ENCODE peak calls at places on chromosomes 16 and 17, in five cellular contexts. One of them, this sample, is unnamed.

GRCh38 chr16:64717871-64718270 is 404.0 kb downstream of the CDH11 start:
- DNase-seq in germinal center: no peak
- DNase-seq in CD4-positive, alpha-beta T cell: no peak
- DNase-seq in kidney: no peak
- DNase-seq in GM12891: no peak
- DNase-seq in this sample: no peak

GRCh38 chr17:45940826-45941225 is 46.5 kb downstream of the MAPT start:
- DNase-seq in kidney: no peak
- DNase-seq in CD4-positive, alpha-beta T cell: no peak
- DNase-seq in GM12891: no peak
- DNase-seq in germinal center: no peak
- DNase-seq in this sample: no peak

GRCh38 chr16:2969545-2970521 is 685 bp downstream of the PAQR4 start:
- DNase-seq in germinal center: peak
- DNase-seq in CD4-positive, alpha-beta T cell: peak
- DNase-seq in kidney: peak
- DNase-seq in GM12891: peak
- DNase-seq in this sample: peak

GRCh38 chr17:58275417-58275816 is 5.3 kb downstream of the MPO start:
- DNase-seq in germinal center: no peak
- DNase-seq in CD4-positive, alpha-beta T cell: no peak
- DNase-seq in GM12891: no peak
- DNase-seq in kidney: no peak
- DNase-seq in this sample: no peak

GRCh38 chr17:34195987-34196386 is 59.1 kb upstream of the CCL2 start:
- DNase-seq in CD4-positive, alpha-beta T cell: no peak
- DNase-seq in kidney: no peak
- DNase-seq in GM12891: no peak
- DNase-seq in germinal center: no peak
- DNase-seq in this sample: no peak

GRCh38 chr17:56291226-56291805 is 138.0 kb downstream of the ANKFN1 start:
- DNase-seq in germinal center: no peak
- DNase-seq in CD4-positive, alpha-beta T cell: no peak
- DNase-seq in GM12891: no peak
- DNase-seq in kidney: no peak
- DNase-seq in this sample: no peak

GRCh38 chr16:60203525-60204124 is 1469.5 kb upstream of the GOT2 start:
- DNase-seq in germinal center: no peak
- DNase-seq in kidney: no peak
- DNase-seq in GM12891: no peak
- DNase-seq in CD4-positive, alpha-beta T cell: no peak
- DNase-seq in this sample: peak

GRCh38 chr17:40060887-40061480 is 1.8 kb upstream of the THRA start:
- DNase-seq in germinal center: no peak
- DNase-seq in kidney: no peak
- DNase-seq in GM12891: no peak
- DNase-seq in CD4-positive, alpha-beta T cell: no peak
- DNase-seq in this sample: no peak

GRCh38 chr16:19242186-19242585 is 43.3 kb upstream of the CLEC19A start:
- DNase-seq in germinal center: no peak
- DNase-seq in kidney: no peak
- DNase-seq in CD4-positive, alpha-beta T cell: no peak
- DNase-seq in GM12891: no peak
- DNase-seq in this sample: peak

GRCh38 chr17:79811036-79811887 is 14.4 kb upstream of the CBX8 start:
- DNase-seq in CD4-positive, alpha-beta T cell: no peak
- DNase-seq in germinal center: peak
- DNase-seq in GM12891: no peak
- DNase-seq in kidney: no peak
- DNase-seq in this sample: peak

GRCh38 chr17:48613862-48614694 is 1.0 kb downstream of the HOXB8 start:
- DNase-seq in GM12891: no peak
- DNase-seq in CD4-positive, alpha-beta T cell: no peak
- DNase-seq in germinal center: no peak
- DNase-seq in kidney: no peak
- DNase-seq in this sample: peak

GRCh38 chr17:39229274-39229913 is 3.6 kb upstream of the STAC2 start:
- DNase-seq in GM12891: no peak
- DNase-seq in germinal center: no peak
- DNase-seq in kidney: peak
- DNase-seq in CD4-positive, alpha-beta T cell: no peak
- DNase-seq in this sample: peak

GRCh38 chr17:81858170-81858966 is 2.0 kb downstream of the P4HB start:
- DNase-seq in kidney: no peak
- DNase-seq in CD4-positive, alpha-beta T cell: no peak
- DNase-seq in germinal center: no peak
- DNase-seq in GM12891: no peak
- DNase-seq in this sample: no peak

GRCh38 chr16:48720266-48720665 is 110.3 kb upstream of the N4BP1 start:
- DNase-seq in germinal center: no peak
- DNase-seq in CD4-positive, alpha-beta T cell: no peak
- DNase-seq in GM12891: no peak
- DNase-seq in kidney: no peak
- DNase-seq in this sample: peak

GRCh38 chr16:87970206-87970605 is 19.0 kb downstream of the BANP start:
- DNase-seq in CD4-positive, alpha-beta T cell: no peak
- DNase-seq in kidney: no peak
- DNase-seq in GM12891: no peak
- DNase-seq in germinal center: no peak
- DNase-seq in this sample: peak

GRCh38 chr16:77290451-77291110 is 91.4 kb downstream of the SYCE1L start:
- DNase-seq in germinal center: no peak
- DNase-seq in GM12891: no peak
- DNase-seq in kidney: no peak
- DNase-seq in CD4-positive, alpha-beta T cell: no peak
- DNase-seq in this sample: peak

GRCh38 chr16:75243667-75244224 is 7.7 kb downstream of the BCAR1 start:
- DNase-seq in CD4-positive, alpha-beta T cell: no peak
- DNase-seq in GM12891: no peak
- DNase-seq in germinal center: no peak
- DNase-seq in kidney: no peak
- DNase-seq in this sample: no peak

GRCh38 chr17:12627177-12627629 is 38.5 kb upstream of the MYOCD start:
- DNase-seq in kidney: no peak
- DNase-seq in germinal center: no peak
- DNase-seq in CD4-positive, alpha-beta T cell: no peak
- DNase-seq in GM12891: no peak
- DNase-seq in this sample: peak

GRCh38 chr16:74999208-74999682 is 421 bp downstream of the ZNRF1 start:
- DNase-seq in CD4-positive, alpha-beta T cell: peak
- DNase-seq in GM12891: peak
- DNase-seq in germinal center: peak
- DNase-seq in kidney: peak
- DNase-seq in this sample: peak

GRCh38 chr16:81623365-81624102 is 155.6 kb upstream of the PLCG2 start:
- DNase-seq in kidney: no peak
- DNase-seq in CD4-positive, alpha-beta T cell: peak
- DNase-seq in germinal center: peak
- DNase-seq in GM12891: no peak
- DNase-seq in this sample: peak

GRCh38 chr17:55648086-55648485 is 74.6 kb downstream of the TMEM100 start:
- DNase-seq in GM12891: no peak
- DNase-seq in kidney: no peak
- DNase-seq in germinal center: no peak
- DNase-seq in CD4-positive, alpha-beta T cell: no peak
- DNase-seq in this sample: no peak

GRCh38 chr17:64332502-64332901 is 58.2 kb downstream of the PECAM1 start:
- DNase-seq in GM12891: no peak
- DNase-seq in kidney: no peak
- DNase-seq in CD4-positive, alpha-beta T cell: no peak
- DNase-seq in germinal center: no peak
- DNase-seq in this sample: no peak

GRCh38 chr16:47260496-47260895 is 116.8 kb upstream of the NETO2 start:
- DNase-seq in CD4-positive, alpha-beta T cell: no peak
- DNase-seq in kidney: no peak
- DNase-seq in GM12891: no peak
- DNase-seq in germinal center: no peak
- DNase-seq in this sample: no peak

GRCh38 chr16:21599158-21599993 is at the start of gene METTL9:
- DNase-seq in kidney: peak
- DNase-seq in GM12891: peak
- DNase-seq in CD4-positive, alpha-beta T cell: peak
- DNase-seq in germinal center: peak
- DNase-seq in this sample: peak

GRCh38 chr16:1960665-1961630 is 1.6 kb downstream of the NDUFB10 start:
- DNase-seq in kidney: no peak
- DNase-seq in germinal center: no peak
- DNase-seq in GM12891: no peak
- DNase-seq in CD4-positive, alpha-beta T cell: no peak
- DNase-seq in this sample: peak

GRCh38 chr17:76202516-76202915 is 37.8 kb downstream of the RNF157 start:
- DNase-seq in GM12891: no peak
- DNase-seq in kidney: no peak
- DNase-seq in germinal center: no peak
- DNase-seq in CD4-positive, alpha-beta T cell: no peak
- DNase-seq in this sample: peak

GRCh38 chr17:58338907-58339774 is 10.5 kb upstream of the TSPOAP1 start:
- DNase-seq in germinal center: no peak
- DNase-seq in GM12891: no peak
- DNase-seq in kidney: peak
- DNase-seq in CD4-positive, alpha-beta T cell: no peak
- DNase-seq in this sample: no peak

GRCh38 chr16:19711643-19712042 is 6.4 kb downstream of the KNOP1 start:
- DNase-seq in GM12891: no peak
- DNase-seq in germinal center: no peak
- DNase-seq in CD4-positive, alpha-beta T cell: no peak
- DNase-seq in kidney: peak
- DNase-seq in this sample: no peak

GRCh38 chr17:7016886-7017826 is 4.7 kb downstream of the RNASEK start:
- DNase-seq in kidney: peak
- DNase-seq in CD4-positive, alpha-beta T cell: no peak
- DNase-seq in GM12891: no peak
- DNase-seq in germinal center: no peak
- DNase-seq in this sample: no peak

GRCh38 chr16:21076186-21076883 is 74.3 kb downstream of the DNAH3 start:
- DNase-seq in GM12891: no peak
- DNase-seq in kidney: no peak
- DNase-seq in CD4-positive, alpha-beta T cell: no peak
- DNase-seq in germinal center: no peak
- DNase-seq in this sample: no peak

GRCh38 chr16:83906690-83907089 is 7.8 kb downstream of the MLYCD start:
- DNase-seq in germinal center: no peak
- DNase-seq in kidney: no peak
- DNase-seq in CD4-positive, alpha-beta T cell: no peak
- DNase-seq in GM12891: no peak
- DNase-seq in this sample: no peak

GRCh38 chr17:75517277-75517865 is 1.0 kb downstream of the TSEN54 start:
- DNase-seq in GM12891: no peak
- DNase-seq in kidney: no peak
- DNase-seq in CD4-positive, alpha-beta T cell: peak
- DNase-seq in germinal center: peak
- DNase-seq in this sample: peak

GRCh38 chr17:20235747-20236146 is 226.6 kb downstream of the SPECC1 start:
- DNase-seq in GM12891: no peak
- DNase-seq in CD4-positive, alpha-beta T cell: no peak
- DNase-seq in germinal center: no peak
- DNase-seq in kidney: no peak
- DNase-seq in this sample: no peak

GRCh38 chr16:88012360-88012759 is 61.1 kb downstream of the BANP start:
- DNase-seq in CD4-positive, alpha-beta T cell: no peak
- DNase-seq in kidney: no peak
- DNase-seq in GM12891: no peak
- DNase-seq in germinal center: no peak
- DNase-seq in this sample: no peak

GRCh38 chr17:31413871-31414589 is 22.6 kb downstream of the RAB11FIP4 start:
- DNase-seq in CD4-positive, alpha-beta T cell: no peak
- DNase-seq in kidney: peak
- DNase-seq in germinal center: no peak
- DNase-seq in GM12891: no peak
- DNase-seq in this sample: peak

GRCh38 chr16:28130099-28131088 is 66.9 kb upstream of the GSG1L start:
- DNase-seq in GM12891: no peak
- DNase-seq in kidney: no peak
- DNase-seq in germinal center: no peak
- DNase-seq in CD4-positive, alpha-beta T cell: no peak
- DNase-seq in this sample: no peak

GRCh38 chr17:62931101-62931500 is 34.9 kb upstream of the TANC2 start:
- DNase-seq in GM12891: no peak
- DNase-seq in germinal center: no peak
- DNase-seq in kidney: no peak
- DNase-seq in CD4-positive, alpha-beta T cell: no peak
- DNase-seq in this sample: peak